ENCODE peak calls at places on chromosomes 4 and X, in nine cellular contexts. L is PC-3, P is OCI-LY7, O is GM23338, B is HCT116, Y is neural progenitor cell, C is SK-N-SH, U is hepatocyte, M is MM.1S. H is an unnamed sample. For H3K4me1, the result is how much of the 10 kb centered on the place peaks cover.

GRCh38 chr4:6887591-6888371 is 21.8 kb upstream of the TBC1D14 start:
- DNase-seq in B (no peak), M (no peak), P (no peak), L (no peak), C (no peak), Y (no peak), U (no peak), O (no peak), H (no peak)

GRCh38 chr4:113052379-113052951 is 3.0 kb downstream of the ANK2 start:
- DNase-seq in O (no peak), M (no peak), C (no peak), P (no peak), B (no peak), U (no peak), Y (no peak), L (peak), H (peak)

GRCh38 chrX:40671126-40671525 is 23.8 kb upstream of the CXorf38 start:
- DNase-seq in Y (no peak), O (no peak), B (no peak), L (no peak), M (no peak), P (no peak), U (peak), C (no peak), H (no peak)

GRCh38 chr4:107060388-107060787 is 24.3 kb upstream of the DKK2 start:
- DNase-seq in Y (no peak), M (no peak), O (no peak), P (no peak), C (no peak), B (no peak), U (no peak), L (no peak), H (peak)

GRCh38 chr4:2825740-2826139 is 17.9 kb upstream of the ADD1 start:
- DNase-seq in B (no peak), Y (no peak), M (no peak), C (no peak), L (no peak), U (no peak), P (no peak), O (no peak), H (no peak)

GRCh38 chr4:60790608-60791007 is 409.5 kb upstream of the ADGRL3 start:
- DNase-seq in P (no peak), Y (no peak), O (peak), C (no peak), M (no peak), B (no peak), L (no peak), U (no peak), H (no peak)

GRCh38 chr4:73823756-73824155 is 12.7 kb upstream of the CXCL6 start:
- DNase-seq in Y (no peak), C (no peak), B (no peak), M (no peak), P (no peak), O (no peak), U (no peak), L (no peak), H (no peak)

GRCh38 chrX:110087485-110088356 is 84.8 kb downstream of the TMEM164 start:
- DNase-seq in C (no peak), P (no peak), U (peak), L (peak), B (peak), Y (no peak), M (no peak), O (no peak), H (peak)

GRCh38 chr4:6172093-6172926 is 28.0 kb downstream of the JAKMIP1 start:
- DNase-seq in O (no peak), C (peak), U (no peak), B (no peak), M (peak), L (no peak), P (no peak), Y (no peak), H (no peak)

GRCh38 chr4:35521682-35522081 is 722.6 kb downstream of the ARAP2 start:
- DNase-seq in L (no peak), P (no peak), U (no peak), M (no peak), C (no peak), Y (no peak), O (no peak), B (no peak), H (no peak)

GRCh38 chrX:140572724-140573123 is 67.9 kb upstream of the SOX3 start:
- DNase-seq in Y (peak), C (peak), B (no peak), P (peak), M (peak), U (peak), L (peak), O (peak), H (peak)

GRCh38 chr4:25892796-25893195 is 21.2 kb upstream of the SMIM20 start:
- DNase-seq in O (no peak), P (no peak), B (no peak), Y (no peak), M (no peak), C (no peak), U (no peak), L (no peak), H (no peak)

GRCh38 chrX:45852884-45853283 is 652.2 kb upstream of the DIPK2B start:
- DNase-seq in P (no peak), Y (no peak), B (no peak), C (no peak), U (no peak), O (peak), M (no peak), L (peak), H (peak)

GRCh38 chr4:6715704-6716017 is 313 bp upstream of the BLOC1S4 start:
- DNase-seq in L (no peak), C (no peak), U (no peak), B (no peak), P (no peak), O (no peak), M (no peak), Y (no peak), H (no peak)

GRCh38 chrX:19373034-19373891 is 29.5 kb downstream of the PDHA1 start:
- DNase-seq in C (no peak), Y (peak), M (no peak), O (peak), L (no peak), P (no peak), U (no peak), B (no peak), H (no peak)

GRCh38 chr4:143230683-143231082 is 46.0 kb downstream of the USP38 start:
- DNase-seq in M (no peak), L (no peak), O (no peak), C (no peak), U (no peak), Y (no peak), P (no peak), B (no peak), H (no peak)

GRCh38 chr4:23878235-23878861 is 11.5 kb downstream of the PPARGC1A start:
- DNase-seq in M (no peak), P (no peak), L (no peak), O (no peak), C (no peak), B (no peak), Y (no peak), U (no peak), H (no peak)

GRCh38 chr4:2800691-2801596 is 8.1 kb downstream of the SH3BP2 start:
- DNase-seq in U (peak), P (no peak), Y (peak), C (peak), L (no peak), B (no peak), M (no peak), O (peak), H (peak)

GRCh38 chr4:10260777-10261176 is 144.2 kb upstream of the WDR1 start:
- DNase-seq in Y (no peak), U (no peak), O (peak), L (no peak), C (no peak), M (no peak), B (no peak), P (peak), H (peak)

GRCh38 chr4:3880595-3881120 is 114.5 kb downstream of the ADRA2C start:
- DNase-seq in Y (peak), O (peak), L (peak), U (peak), C (peak), M (peak), P (peak), B (peak), H (peak)

GRCh38 chrX:39984191-39984956 is 113.4 kb downstream of the BCOR start:
- DNase-seq in L (no peak), O (no peak), U (peak), B (no peak), Y (no peak), M (no peak), C (no peak), P (no peak), H (peak)

GRCh38 chr4:8407316-8407715 is 33.2 kb downstream of the ACOX3 start:
- DNase-seq in M (no peak), L (no peak), C (no peak), O (no peak), B (no peak), P (no peak), Y (no peak), U (no peak), H (no peak)
- TF ChIP-seq EZH2phosphoT487 in M (no peak), L (no peak), C (no peak), O (no peak), B (no peak), P (no peak), Y (no peak), U (no peak), H (no peak)

GRCh38 chrX:78123190-78123589 is 16.3 kb downstream of the TAF9B start:
- DNase-seq in Y (no peak), L (peak), O (no peak), B (no peak), P (no peak), C (no peak), M (no peak), U (no peak), H (peak)
- H3K4me1 ChIP-seq in Y (under half), L (under half), O (under half), B (under half), P (under half), C (under half), M (under half), U (under half), H (under half)

GRCh38 chr4:158814636-158815035 is 45.8 kb downstream of the FNIP2 start:
- DNase-seq in L (no peak), M (no peak), B (no peak), U (no peak), Y (no peak), P (no peak), C (no peak), O (no peak), H (peak)
- TF ChIP-seq EZH2phosphoT487 in L (no peak), M (no peak), B (no peak), U (no peak), Y (no peak), P (no peak), C (no peak), O (no peak), H (no peak)

DNA sequence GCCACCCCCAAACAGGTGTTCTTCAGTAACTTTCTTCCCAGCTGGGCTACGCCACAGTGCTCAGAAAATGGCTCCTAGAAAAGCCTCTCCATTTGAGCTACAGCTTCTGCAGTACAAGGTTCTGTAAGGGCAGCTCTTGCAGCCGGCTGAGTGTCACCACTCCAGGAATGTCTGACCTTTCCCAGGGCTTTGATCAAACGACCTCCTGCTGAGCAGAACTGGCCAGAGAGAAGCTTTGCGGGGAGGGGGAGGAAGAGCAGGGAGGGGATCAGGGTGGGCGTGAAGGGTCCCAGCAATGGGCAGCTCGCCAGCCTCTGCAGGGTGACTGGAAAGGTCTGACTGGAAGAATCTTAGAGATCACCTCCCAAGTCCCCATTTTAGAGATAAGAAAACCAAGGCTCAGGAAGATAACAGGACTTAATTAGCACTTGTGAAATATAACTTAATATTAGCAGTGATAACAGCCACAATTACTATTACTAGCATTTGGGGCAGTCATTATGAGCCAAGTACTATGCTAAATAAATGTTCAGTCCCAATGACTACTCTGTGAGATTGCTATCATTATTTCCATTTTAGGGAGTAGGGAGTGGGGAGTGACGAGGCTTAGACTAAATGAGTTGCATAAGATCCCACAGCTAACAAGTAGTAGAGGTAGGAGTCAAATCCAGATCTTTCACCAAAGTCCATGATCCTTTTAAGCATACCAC is 51.1 kb downstream of the LEF1 start:
- DNase-seq in P (peak), O (peak), U (no peak), M (no peak), B (no peak), C (no peak), Y (peak), L (peak), H (no peak)
- H3K4me1 ChIP-seq in P (half or more), O (under half), U (under half), M (under half), B (under half), C (under half), Y (under half), L (under half), H (under half)

DNA sequence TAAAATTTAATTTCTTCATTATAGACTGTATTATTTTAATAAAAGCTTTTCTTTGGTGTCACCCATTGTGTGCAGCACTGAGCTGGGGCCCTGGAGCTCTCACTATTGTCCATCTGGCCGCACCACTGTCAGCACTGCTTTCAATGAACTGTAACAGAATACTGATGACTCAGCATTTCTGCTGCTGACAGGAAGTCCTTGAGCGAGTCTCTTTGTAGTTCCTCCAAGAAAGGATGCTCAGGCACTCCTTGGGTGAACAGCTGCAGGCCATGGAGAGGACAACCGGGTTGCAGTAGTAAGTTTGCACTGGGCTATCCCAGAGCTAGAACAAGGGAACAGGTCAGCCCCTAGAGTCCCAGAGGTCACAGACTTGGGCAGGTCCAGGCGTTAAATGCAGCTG is 81.6 kb downstream of the SORBS2 start:
- DNase-seq in C (no peak), M (peak), P (peak), U (no peak), O (peak), Y (peak), B (no peak), L (no peak), H (no peak)
- TF ChIP-seq EZH2phosphoT487 in C (no peak), M (no peak), P (no peak), U (no peak), O (no peak), Y (no peak), B (no peak), L (no peak), H (no peak)

DNA sequence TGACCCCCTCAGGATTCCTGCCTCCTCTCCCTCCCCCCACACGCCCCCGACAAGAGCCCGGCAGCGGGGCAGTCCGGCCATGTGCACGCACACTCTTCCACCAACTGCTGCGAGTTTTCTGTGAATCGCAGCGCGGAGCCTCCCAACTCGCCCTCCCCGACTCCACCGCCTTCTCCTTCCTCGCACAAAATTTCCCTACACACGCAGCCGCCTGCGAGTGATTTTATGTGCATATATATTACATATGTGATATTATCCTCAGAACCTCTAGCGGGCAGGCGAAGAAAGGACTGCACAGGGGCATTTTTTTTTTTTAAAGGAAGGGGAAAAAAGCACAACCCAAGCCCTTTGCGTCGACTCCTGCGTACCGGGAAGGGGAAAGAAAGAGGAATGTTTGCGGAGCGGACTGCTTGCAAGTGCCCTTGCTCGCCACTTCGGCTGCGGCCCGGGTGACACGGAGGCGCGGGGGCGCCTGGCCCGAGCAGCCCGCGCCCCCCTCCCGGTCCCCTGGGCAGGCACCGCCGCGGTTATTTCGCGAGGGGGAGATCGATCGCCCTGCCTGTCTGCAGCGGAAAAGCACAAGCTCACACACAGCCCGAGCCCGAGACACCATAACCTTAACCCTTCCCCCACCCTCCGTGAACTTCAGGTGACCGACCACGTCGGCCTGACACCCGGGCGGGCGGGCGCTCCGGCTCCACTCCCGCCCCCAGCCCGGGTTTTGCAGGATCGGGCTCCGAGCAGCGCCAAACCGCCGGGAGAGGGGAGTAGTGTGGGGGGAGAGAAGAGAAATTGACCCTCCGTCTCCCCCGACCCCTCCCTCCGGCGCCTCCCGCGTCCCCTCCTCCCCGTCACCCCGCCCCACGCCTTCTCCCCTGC is 2.2 kb downstream of the ZNF827 start:
- DNase-seq in C (peak), Y (peak), O (peak), P (peak), L (peak), B (no peak), U (peak), M (peak), H (peak)
- H3K4me1 ChIP-seq in C (under half), Y (under half), O (half or more), P (half or more), L (under half), B (under half), U (under half), M (under half), H (under half)

DNA sequence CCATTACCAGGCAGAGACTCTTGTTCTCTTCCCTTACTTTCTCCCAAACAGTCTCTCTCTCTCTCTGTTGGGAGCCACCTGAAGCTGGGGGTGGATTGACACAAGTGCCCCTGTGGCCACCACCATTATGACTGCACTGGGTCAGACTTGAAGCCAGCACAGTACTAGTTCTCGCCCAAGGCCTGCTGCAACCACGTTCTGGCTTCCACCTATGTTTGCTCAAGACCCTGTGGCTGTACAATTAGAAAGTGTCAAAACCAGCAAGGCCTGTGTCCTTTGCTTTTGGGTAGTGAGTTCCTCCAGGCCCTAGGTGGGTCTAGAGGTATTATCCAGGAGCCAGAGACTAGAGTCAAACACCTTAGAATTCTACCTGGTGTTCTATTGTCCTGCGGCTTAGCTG is 31.0 kb downstream of the MAGED2 start:
- DNase-seq in O (no peak), P (no peak), C (no peak), U (no peak), B (no peak), Y (no peak), M (no peak), L (no peak), H (no peak)
- TF ChIP-seq EZH2phosphoT487 in O (no peak), P (no peak), C (no peak), U (no peak), B (no peak), Y (no peak), M (no peak), L (no peak), H (no peak)

DNA sequence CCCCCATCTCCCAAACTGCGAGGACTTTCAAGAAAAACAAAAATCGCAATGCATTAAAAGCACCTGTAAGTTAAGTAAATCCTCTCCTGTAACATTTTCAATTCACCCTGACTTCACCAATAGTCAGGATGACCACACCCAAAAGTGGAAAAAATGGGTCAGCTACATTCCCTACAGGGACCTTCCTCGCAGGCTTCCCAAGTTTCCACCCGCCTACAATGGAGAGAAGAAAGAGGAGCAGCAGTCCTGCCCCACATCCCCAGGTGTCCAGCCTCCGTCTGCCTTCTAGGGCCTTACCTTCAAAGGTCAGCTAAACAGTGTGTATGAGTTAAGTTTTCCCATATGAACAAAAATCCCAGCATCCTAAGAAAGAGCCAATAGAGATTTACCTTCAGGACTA is 12.6 kb downstream of the IRF2 start:
- DNase-seq in M (no peak), C (no peak), O (peak), U (no peak), L (no peak), B (no peak), P (no peak), Y (peak), H (no peak)
- H3K4me1 ChIP-seq in M (under half), C (under half), O (under half), U (under half), L (under half), B (under half), P (half or more), Y (under half), H (under half)

H was measured in GM23248.